ENCODE peak calls at places on chromosomes 4 and X, in six cellular contexts. E is Karpas-422, A is PC-3, D is RWPE2, G is colonic mucosa, B is thoracic aorta. L is an unnamed sample.
A peak's percentile ranks its signal among the peaks of the same experiment; 100 is the strongest.

GRCh38 chr4:10694826-10695209 is 10.2 kb upstream of the CLNK start:
- DNase-seq in D (no peak), B (no peak), E (no peak), G (no peak), A (peak; percentile 59), L (no peak)

GRCh38 chr4:112448211-112448745 is 67.7 kb downstream of the NEUROG2 start:
- DNase-seq in A (peak; percentile 30), G (no peak), D (no peak), B (no peak), E (no peak), L (no peak)

GRCh38 chrX:79259073-79259689 is 108.0 kb downstream of the ITM2A start:
- DNase-seq in A (no peak), D (no peak), E (no peak), B (no peak), G (no peak), L (no peak)

GRCh38 chr4:142917678-142918077 is 71.6 kb upstream of the INPP4B start:
- DNase-seq in G (no peak), A (peak; percentile 42), B (no peak), D (no peak), E (no peak), L (no peak)

GRCh38 chr4:88320174-88320779 is 35.9 kb upstream of the PPM1K start:
- DNase-seq in A (peak; percentile 36), G (no peak), E (peak; percentile 86), B (no peak), D (no peak), L (no peak)

GRCh38 chr4:161577604-161578301 is 586.0 kb downstream of the FSTL5 start:
- DNase-seq in G (no peak), D (no peak), B (no peak), E (no peak), A (peak; percentile 57), L (no peak)

GRCh38 chr4:81566076-81566663 is 94.5 kb upstream of the RASGEF1B start:
- DNase-seq in B (no peak), E (no peak), A (no peak), G (no peak), D (no peak), L (no peak)

GRCh38 chrX:9942086-9942485 is 25.1 kb upstream of the CLDN34 start:
- DNase-seq in D (no peak), B (no peak), E (no peak), G (no peak), A (no peak), L (no peak)

GRCh38 chr4:120399846-120400245 is 333.2 kb upstream of the MAD2L1 start:
- DNase-seq in E (no peak), D (no peak), G (no peak), A (no peak), B (no peak), L (no peak)

GRCh38 chr4:66609014-66609413 is 936.3 kb downstream of the CENPC start:
- DNase-seq in D (no peak), B (no peak), G (no peak), E (no peak), A (no peak), L (no peak)

GRCh38 chr4:54232151-54232688 is 3.1 kb downstream of the PDGFRA start:
- DNase-seq in B (no peak), G (no peak), E (no peak), A (no peak), D (peak; percentile 44), L (no peak)

GRCh38 chrX:10216208-10216607 is 59.4 kb downstream of the CLCN4 start:
- DNase-seq in B (no peak), E (no peak), D (no peak), G (no peak), A (no peak), L (no peak)

GRCh38 chrX:54416965-54417364 is 23.2 kb upstream of the TSR2 start:
- DNase-seq in E (no peak), D (no peak), A (no peak), G (no peak), B (no peak), L (no peak)
- H3K27ac ChIP-seq in E (no peak overlapping the region), D (no peak overlapping the region), A (no peak overlapping the region), G (no peak overlapping the region), B (no peak overlapping the region), L (no peak overlapping the region)

GRCh38 chrX:19793471-19793870 is 93.9 kb downstream of the SH3KBP1 start:
- DNase-seq in G (no peak), E (no peak), D (no peak), A (no peak), B (no peak), L (no peak)
- H3K4me1 ChIP-seq in G (no peaks in the 10 kb centered on the region), E (peaks cover 59% of the 10 kb centered on the region), D (no peaks in the 10 kb centered on the region), A (peaks cover 3% of the 10 kb centered on the region), B (no peaks in the 10 kb centered on the region), L (no peaks in the 10 kb centered on the region)

DNA sequence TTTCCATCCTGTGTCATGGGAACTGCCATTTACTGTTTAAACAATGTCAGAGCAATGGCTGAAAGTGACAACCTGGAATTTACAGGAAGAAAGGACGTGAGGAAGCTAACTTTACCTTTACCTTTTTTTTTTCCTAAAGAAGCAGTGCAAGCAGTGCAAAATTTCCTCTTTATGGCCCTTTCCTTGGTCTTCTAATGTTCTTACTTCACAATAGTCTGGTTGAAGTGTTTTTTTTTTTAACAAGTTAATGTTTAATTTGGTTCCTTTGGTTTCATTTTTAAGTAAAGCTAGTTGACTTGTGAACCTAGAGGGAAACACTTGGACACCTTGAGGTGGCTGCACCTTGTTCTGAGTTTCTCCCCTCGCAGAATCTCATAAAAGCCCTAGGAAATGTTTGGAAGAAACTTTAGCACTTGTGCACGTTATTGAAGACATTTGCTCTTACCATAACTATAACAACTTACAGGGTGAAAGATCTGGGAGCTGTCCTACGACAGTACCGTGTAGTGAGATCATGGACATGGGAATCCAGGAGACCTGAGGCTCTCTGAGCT is 1.8 kb downstream of the SGMS2 start:
- DNase-seq in A (peak; percentile 21), E (no peak), D (no peak), B (no peak), G (peak; percentile 36), L (no peak)
- H3K4me3 ChIP-seq in A (peak overlapping the region; percentile 78), E (no peak overlapping the region), D (peak overlapping the region; percentile 92), B (peak overlapping the region; percentile 93), G (peak overlapping the region; percentile 73), L (peak overlapping the region; percentile 77)

GRCh38 chr4:184617611-184618196 is 31.5 kb downstream of the CASP3 start:
- DNase-seq in D (no peak), G (peak; percentile 20), E (no peak), A (no peak), B (no peak), L (no peak)

GRCh38 chr4:184612089-184612488 is 37.2 kb downstream of the CASP3 start:
- DNase-seq in B (no peak), D (no peak), A (no peak), E (no peak), G (no peak), L (no peak)

GRCh38 chr4:184613405-184613804 is 35.8 kb downstream of the CASP3 start:
- DNase-seq in A (no peak), D (no peak), E (no peak), B (no peak), G (no peak), L (no peak)

GRCh38 chr4:184616633-184617471 is 32.4 kb downstream of the CASP3 start:
- DNase-seq in E (no peak), B (no peak), D (no peak), A (no peak), G (no peak), L (no peak)

DNA sequence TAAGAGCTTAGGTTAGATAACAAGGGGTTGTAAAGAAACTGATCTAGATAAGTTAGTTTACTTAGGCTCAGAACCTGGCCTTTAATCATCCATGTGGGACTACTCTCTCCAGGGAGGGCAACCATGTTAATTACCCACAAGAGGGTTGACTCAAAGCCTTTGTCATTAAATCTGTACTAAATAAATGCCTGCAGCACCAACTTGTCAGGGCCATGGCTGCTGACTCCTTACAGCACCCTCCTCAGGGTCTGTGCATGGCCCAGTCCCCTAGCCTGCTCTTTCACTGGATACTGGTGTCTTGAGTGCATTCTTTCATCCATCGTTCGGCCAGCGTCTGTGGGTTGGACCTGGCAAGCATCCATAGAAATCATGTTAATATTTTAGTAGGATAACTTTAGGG is 34.7 kb downstream of the CASP3 start:
- DNase-seq in D (no peak), E (no peak), A (no peak), G (no peak), B (no peak), L (no peak)
- H3K27ac ChIP-seq in D (no peak overlapping the region), E (no peak overlapping the region), A (no peak overlapping the region), G (no peak overlapping the region), B (no peak overlapping the region), L (no peak overlapping the region)

DNA sequence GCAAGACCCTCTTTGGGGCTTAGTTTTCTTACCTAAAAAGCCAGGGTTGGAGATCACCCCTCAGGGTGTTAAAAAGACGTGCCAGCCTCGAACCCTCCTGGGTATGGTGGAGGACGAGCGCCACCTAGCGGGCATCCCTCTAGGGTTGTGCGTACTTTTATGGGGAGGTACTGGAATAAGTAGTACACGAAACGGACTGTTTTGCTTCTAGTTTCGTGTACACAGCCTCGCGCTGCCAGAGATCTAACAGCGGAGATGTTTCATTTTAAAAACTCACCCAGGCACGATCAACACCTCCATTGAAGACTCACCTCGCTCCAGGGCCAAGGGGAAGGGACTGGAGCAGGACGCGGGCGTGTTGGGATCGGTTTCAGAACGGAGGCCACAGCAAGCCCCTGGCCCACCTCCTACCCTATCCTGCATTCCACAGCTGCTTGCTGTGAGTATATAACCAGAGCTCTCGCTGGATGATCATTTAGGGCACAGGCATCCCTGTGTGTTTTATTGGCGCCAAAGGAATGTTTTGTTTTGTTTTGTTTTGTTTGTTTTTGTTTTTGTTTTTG is 4.8 kb upstream of the NKX3-2 start:
- DNase-seq in B (peak; percentile 29), A (peak; percentile 81), G (peak; percentile 90), E (peak; percentile 96), D (peak; percentile 67), L (peak; percentile 84)
- H3K4me1 ChIP-seq in B (peaks cover 37% of the 10 kb centered on the region), A (peaks cover 8% of the 10 kb centered on the region), G (peaks cover 3% of the 10 kb centered on the region), E (peaks cover 20% of the 10 kb centered on the region), D (no peaks in the 10 kb centered on the region), L (peaks cover 18% of the 10 kb centered on the region)

GRCh38 chrX:41027388-41027787 is 57.9 kb upstream of the USP9X start:
- DNase-seq in A (peak; percentile 54), D (no peak), B (no peak), G (no peak), E (no peak), L (no peak)
- H3K4me3 ChIP-seq in A (no peak overlapping the region), D (no peak overlapping the region), B (no peak overlapping the region), G (no peak overlapping the region), E (no peak overlapping the region), L (no peak overlapping the region)